ENCODE peak calls at places on chromosomes 1 and 21, in ten cellular contexts. C is adrenal gland, D is left ventricle myocardium inferior, M is prostate gland, K is GM23338, Y is cardiac muscle cell, Q is IMR-90, X is heart right ventricle, L is neural progenitor cell, Z is Peyer's patch. G is an unnamed sample. For H3K27me3, the result is how much of the 10 kb centered on the place peaks cover.

GRCh38 chr1:7613106-7613850 is 157.8 kb upstream of the VAMP3 start:
- DNase-seq in C (no peak), D (peak), M (no peak), K (no peak), Y (no peak), Q (no peak), X (no peak), L (no peak), Z (no peak), G (no peak)

GRCh38 chr1:205477759-205478247 is 22.0 kb upstream of the BLACAT1 start:
- DNase-seq in C (peak), D (peak), M (peak), K (no peak), Y (peak), Q (peak), X (peak), L (no peak), Z (no peak), G (no peak)

GRCh38 chr1:77831976-77832695 is 52.7 kb downstream of the MIGA1 start:
- DNase-seq in C (no peak), D (no peak), M (no peak), K (no peak), Y (peak), Q (peak), X (no peak), L (no peak), Z (no peak), G (no peak)

GRCh38 chr1:201736707-201737320 is 92.1 kb upstream of the IPO9 start:
- DNase-seq in C (no peak), D (no peak), M (no peak), K (no peak), Y (no peak), Q (no peak), X (no peak), L (no peak), Z (no peak), G (no peak)

GRCh38 chr1:244730153-244730933 is 77.4 kb downstream of the DESI2 start:
- DNase-seq in C (peak), D (peak), M (no peak), K (peak), Y (peak), Q (peak), X (peak), L (peak), Z (peak), G (no peak)

GRCh38 chr1:226677121-226678020 is 61.7 kb downstream of the ITPKB start:
- DNase-seq in C (peak), D (peak), M (peak), K (no peak), Y (peak), Q (peak), X (peak), L (no peak), Z (no peak), G (peak)

GRCh38 chr1:27342778-27343638 is 1.2 kb downstream of the SYTL1 start:
- DNase-seq in C (no peak), D (no peak), M (peak), K (no peak), Y (no peak), Q (no peak), X (no peak), L (peak), Z (peak), G (no peak)

GRCh38 chr1:119331915-119332314 is 36.7 kb upstream of the HAO2 start:
- DNase-seq in C (no peak), D (no peak), M (no peak), K (peak), Y (no peak), Q (no peak), X (no peak), L (peak), Z (no peak), G (no peak)

GRCh38 chr1:39132505-39133339 is 71.8 kb upstream of the MACF1 start:
- DNase-seq in C (peak), D (peak), M (peak), K (peak), Y (peak), Q (peak), X (peak), L (peak), Z (peak), G (peak)

DNA sequence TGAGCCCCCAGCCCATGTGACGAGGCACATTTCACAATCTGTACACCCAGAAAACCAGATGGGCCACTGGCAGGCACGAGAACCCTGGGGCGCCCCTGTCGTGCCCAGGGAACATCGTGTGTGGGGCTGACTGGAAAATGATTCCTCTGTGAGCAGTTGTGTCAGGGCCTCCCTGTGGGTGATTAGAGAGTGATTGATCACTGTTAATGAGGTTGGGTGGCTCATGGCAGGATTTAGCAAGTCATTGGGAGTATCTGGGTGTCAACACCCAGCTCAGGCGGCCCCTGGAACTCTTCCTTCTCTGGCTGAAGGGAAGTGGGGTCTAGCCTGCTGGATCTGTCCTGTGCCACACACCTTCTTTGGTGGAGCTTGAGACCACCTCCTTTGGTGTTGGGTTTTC is 5.7 kb downstream of the GRHL3 start:
- DNase-seq in C (no peak), D (no peak), M (no peak), K (no peak), Y (no peak), Q (no peak), X (no peak), L (no peak), Z (no peak), G (no peak)
- H3K27me3 ChIP-seq in C (under half), D (under half), M (under half), K (under half), Y (under half), Q (half or more), X (under half), L (half or more), Z (under half), G (under half)

DNA sequence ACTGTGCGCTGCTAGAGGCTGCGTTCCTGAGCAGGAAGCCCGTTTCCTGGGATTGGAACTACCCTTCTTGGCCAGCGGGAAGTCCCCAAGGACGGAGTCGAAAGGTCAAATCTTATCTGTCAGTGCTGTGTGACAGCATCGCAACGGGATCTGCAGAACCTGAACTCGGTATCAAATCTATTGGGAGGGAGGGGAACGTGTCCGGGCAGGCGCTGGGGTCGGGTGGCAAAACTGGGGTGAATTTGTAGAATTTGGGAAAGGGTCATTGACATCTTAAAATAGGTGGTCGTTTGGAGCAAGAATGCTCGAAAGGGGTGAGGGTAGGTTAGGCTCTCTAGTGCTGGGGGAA is 725 bp upstream of the ARPC5 start:
- DNase-seq in C (no peak), D (no peak), M (no peak), K (peak), Y (no peak), Q (no peak), X (no peak), L (no peak), Z (no peak), G (no peak)
- H3K27ac ChIP-seq in C (no peak), D (peak), M (peak), K (no peak), Y (peak), Q (peak), X (no peak), L (no peak), Z (peak), G (peak)

GRCh38 chr1:3707298-3707938 is 44.8 kb upstream of the CCDC27 start:
- DNase-seq in C (no peak), D (no peak), M (peak), K (peak), Y (no peak), Q (no peak), X (no peak), L (peak), Z (no peak), G (no peak)

GRCh38 chr1:3703786-3704396 is 48.4 kb upstream of the CCDC27 start:
- DNase-seq in C (no peak), D (no peak), M (peak), K (no peak), Y (no peak), Q (no peak), X (no peak), L (no peak), Z (no peak), G (no peak)

GRCh38 chr1:3706651-3707297 is 45.5 kb upstream of the CCDC27 start:
- DNase-seq in C (no peak), D (no peak), M (no peak), K (no peak), Y (no peak), Q (no peak), X (no peak), L (no peak), Z (no peak), G (no peak)

GRCh38 chr1:3702990-3703728 is 49.1 kb upstream of the CCDC27 start:
- DNase-seq in C (no peak), D (no peak), M (peak), K (no peak), Y (peak), Q (peak), X (no peak), L (peak), Z (no peak), G (no peak)

GRCh38 chr1:3705341-3705950 is 46.8 kb upstream of the CCDC27 start:
- DNase-seq in C (no peak), D (no peak), M (no peak), K (no peak), Y (no peak), Q (no peak), X (no peak), L (no peak), Z (no peak), G (no peak)
- H3K27me3 ChIP-seq in C (under half), D (half or more), M (under half), K (under half), Y (under half), Q (under half), X (half or more), L (under half), Z (under half), G (under half)

DNA sequence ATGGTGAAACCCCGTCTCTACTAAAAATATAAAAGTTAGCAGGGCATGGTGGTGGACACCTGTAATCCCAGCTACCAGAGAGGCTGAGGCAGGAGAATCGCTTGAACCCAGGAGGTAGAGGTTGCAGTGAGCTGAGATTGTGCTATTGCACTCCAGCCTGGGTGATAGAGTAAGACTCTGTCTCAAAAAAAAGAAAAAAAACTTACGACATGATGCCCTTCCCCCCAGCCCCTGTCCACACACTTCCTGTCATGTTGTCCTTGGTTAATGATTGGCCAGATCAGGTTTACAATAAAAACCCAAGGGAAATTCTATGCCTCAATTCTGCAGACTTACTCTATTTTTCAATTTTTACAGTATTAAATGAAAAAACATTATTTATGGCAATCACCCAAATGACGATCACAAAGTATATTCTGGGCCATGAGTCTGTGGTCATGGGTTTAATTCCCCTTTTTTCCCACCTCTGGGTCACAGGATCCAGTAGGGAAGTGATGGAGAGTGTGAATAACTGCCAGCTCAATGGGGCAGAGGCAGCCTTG is 90.3 kb downstream of the BCAR3 start:
- DNase-seq in C (no peak), D (no peak), M (no peak), K (no peak), Y (no peak), Q (no peak), X (no peak), L (no peak), Z (no peak), G (no peak)
- H3K27ac ChIP-seq in C (no peak), D (peak), M (no peak), K (no peak), Y (no peak), Q (no peak), X (no peak), L (no peak), Z (peak), G (no peak)

GRCh38 chr1:90718411-90719320 is 1.6 kb upstream of the BARHL2 start:
- DNase-seq in C (no peak), D (no peak), M (no peak), K (peak), Y (no peak), Q (no peak), X (no peak), L (peak), Z (no peak), G (no peak)
- H3K27me3 ChIP-seq in C (half or more), D (half or more), M (half or more), K (half or more), Y (half or more), Q (half or more), X (half or more), L (half or more), Z (half or more), G (half or more)

DNA sequence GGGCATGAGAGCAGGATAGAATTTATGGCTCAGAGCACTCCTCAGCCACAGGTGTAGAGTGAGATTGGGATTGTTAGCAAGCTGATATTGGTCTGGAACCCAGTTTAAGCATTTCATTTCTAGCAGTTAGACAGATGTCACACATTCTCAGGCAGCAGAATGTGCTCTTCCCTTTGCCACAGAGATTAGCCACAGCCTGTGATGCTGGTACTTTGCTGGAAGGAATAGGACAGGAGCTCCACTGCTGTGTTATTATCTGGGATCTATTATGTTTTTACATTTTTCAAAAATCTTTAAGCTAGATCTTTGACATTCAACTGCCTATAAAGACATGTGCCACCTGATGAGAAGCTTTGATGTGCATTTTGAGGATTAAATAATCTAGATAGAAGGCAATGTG is 1044.6 kb downstream of the ADGRL2 start:
- DNase-seq in C (no peak), D (no peak), M (no peak), K (no peak), Y (no peak), Q (no peak), X (no peak), L (peak), Z (no peak), G (no peak)
- H3K27ac ChIP-seq in C (no peak), D (no peak), M (no peak), K (peak), Y (no peak), Q (no peak), X (no peak), L (peak), Z (no peak), G (no peak)

GRCh38 chr21:18832081-18832670 is 428.6 kb upstream of the TMPRSS15 start:
- DNase-seq in C (no peak), D (no peak), M (no peak), K (no peak), Y (no peak), Q (no peak), X (no peak), L (no peak), Z (no peak), G (no peak)

GRCh38 chr21:18832950-18833349 is 429.4 kb upstream of the TMPRSS15 start:
- DNase-seq in C (no peak), D (no peak), M (no peak), K (no peak), Y (peak), Q (no peak), X (no peak), L (no peak), Z (no peak), G (no peak)
- H3K27me3 ChIP-seq in C (under half), D (under half), M (under half), K (under half), Y (under half), Q (under half), X (under half), L (under half), Z (under half), G (under half)

G was measured in dorsolateral prefrontal cortex.